ENCODE peak calls at places on chromosomes 4 and X, in six cellular contexts. One of them, this sample, is unnamed.

GRCh38 chr4:23747131-23747752 is 142.6 kb downstream of the PPARGC1A start:
- DNase-seq in suprapubic skin: no peak
- DNase-seq in GM12878: no peak
- DNase-seq in sigmoid colon: no peak
- DNase-seq in H1: no peak
- DNase-seq in transverse colon: peak
- DNase-seq in this sample: peak

GRCh38 chrX:618761-619450 is 11.7 kb upstream of the SHOX start:
- DNase-seq in suprapubic skin: no peak
- DNase-seq in GM12878: no peak
- DNase-seq in sigmoid colon: no peak
- DNase-seq in H1: no peak
- DNase-seq in transverse colon: no peak
- DNase-seq in this sample: no peak

GRCh38 chr4:24734511-24734910 is 60.9 kb upstream of the SOD3 start:
- DNase-seq in suprapubic skin: no peak
- DNase-seq in GM12878: no peak
- DNase-seq in sigmoid colon: no peak
- DNase-seq in H1: no peak
- DNase-seq in transverse colon: no peak
- DNase-seq in this sample: no peak

GRCh38 chrX:35098419-35098818 is 155.8 kb downstream of the FAM47B start:
- DNase-seq in suprapubic skin: no peak
- DNase-seq in GM12878: no peak
- DNase-seq in sigmoid colon: no peak
- DNase-seq in H1: no peak
- DNase-seq in transverse colon: no peak
- DNase-seq in this sample: no peak

GRCh38 chr4:89438102-89438831 is 130.7 kb upstream of the GPRIN3 start:
- DNase-seq in suprapubic skin: no peak
- DNase-seq in GM12878: peak
- DNase-seq in sigmoid colon: no peak
- DNase-seq in H1: peak
- DNase-seq in transverse colon: peak
- DNase-seq in this sample: peak

GRCh38 chr4:3640587-3640962 is 108.4 kb upstream of the LRPAP1 start:
- DNase-seq in suprapubic skin: no peak
- DNase-seq in GM12878: no peak
- DNase-seq in sigmoid colon: no peak
- DNase-seq in H1: no peak
- DNase-seq in transverse colon: no peak
- DNase-seq in this sample: no peak

GRCh38 chrX:22429704-22430103 is 157.0 kb downstream of the CBLL2 start:
- DNase-seq in suprapubic skin: no peak
- DNase-seq in GM12878: no peak
- DNase-seq in sigmoid colon: no peak
- DNase-seq in H1: no peak
- DNase-seq in transverse colon: no peak
- DNase-seq in this sample: no peak

GRCh38 chrX:108299101-108299591 is 139.1 kb downstream of the COL4A6 start:
- DNase-seq in suprapubic skin: no peak
- DNase-seq in GM12878: peak
- DNase-seq in sigmoid colon: no peak
- DNase-seq in H1: no peak
- DNase-seq in transverse colon: no peak
- DNase-seq in this sample: no peak

GRCh38 chrX:10483191-10483808 is 137.1 kb downstream of the MID1 start:
- DNase-seq in suprapubic skin: no peak
- DNase-seq in GM12878: no peak
- DNase-seq in sigmoid colon: no peak
- DNase-seq in H1: no peak
- DNase-seq in transverse colon: no peak
- DNase-seq in this sample: no peak

GRCh38 chr4:112840061-112840460 is 203.1 kb downstream of the LARP7 start:
- DNase-seq in suprapubic skin: no peak
- DNase-seq in GM12878: no peak
- DNase-seq in sigmoid colon: no peak
- DNase-seq in H1: no peak
- DNase-seq in transverse colon: no peak
- DNase-seq in this sample: no peak

GRCh38 chr4:123597586-123597985 is 201.0 kb downstream of the SPRY1 start:
- DNase-seq in suprapubic skin: no peak
- DNase-seq in GM12878: no peak
- DNase-seq in sigmoid colon: no peak
- DNase-seq in H1: no peak
- DNase-seq in transverse colon: no peak
- DNase-seq in this sample: no peak

GRCh38 chr4:114005569-114006442 is 26.4 kb upstream of the ARSJ start:
- DNase-seq in suprapubic skin: no peak
- DNase-seq in GM12878: no peak
- DNase-seq in sigmoid colon: no peak
- DNase-seq in H1: no peak
- DNase-seq in transverse colon: no peak
- DNase-seq in this sample: no peak

GRCh38 chr4:116150152-116150551 is 935.2 kb downstream of the TRAM1L1 start:
- DNase-seq in suprapubic skin: no peak
- DNase-seq in GM12878: no peak
- DNase-seq in sigmoid colon: no peak
- DNase-seq in H1: no peak
- DNase-seq in transverse colon: no peak
- DNase-seq in this sample: no peak

GRCh38 chr4:97530676-97531075 is 612.6 kb downstream of the STPG2 start:
- DNase-seq in suprapubic skin: no peak
- DNase-seq in GM12878: no peak
- DNase-seq in sigmoid colon: no peak
- DNase-seq in H1: no peak
- DNase-seq in transverse colon: no peak
- DNase-seq in this sample: no peak

GRCh38 chr4:178271386-178271785 is 829.1 kb upstream of the AGA start:
- DNase-seq in suprapubic skin: no peak
- DNase-seq in GM12878: no peak
- DNase-seq in sigmoid colon: no peak
- DNase-seq in H1: no peak
- DNase-seq in transverse colon: no peak
- DNase-seq in this sample: no peak

GRCh38 chrX:42021058-42021457 is 97.7 kb upstream of the CASK start:
- DNase-seq in suprapubic skin: no peak
- DNase-seq in GM12878: no peak
- DNase-seq in sigmoid colon: no peak
- DNase-seq in H1: no peak
- DNase-seq in transverse colon: no peak
- DNase-seq in this sample: no peak

GRCh38 chrX:15714529-15714928 is 23.5 kb upstream of the CA5B start:
- DNase-seq in suprapubic skin: no peak
- DNase-seq in GM12878: no peak
- DNase-seq in sigmoid colon: no peak
- DNase-seq in H1: no peak
- DNase-seq in transverse colon: no peak
- DNase-seq in this sample: no peak

GRCh38 chrX:6226053-6226645 is 2.5 kb downstream of the NLGN4X start:
- DNase-seq in suprapubic skin: no peak
- DNase-seq in GM12878: no peak
- DNase-seq in sigmoid colon: no peak
- DNase-seq in H1: no peak
- DNase-seq in transverse colon: no peak
- DNase-seq in this sample: no peak

GRCh38 chr4:15935504-15936392 is 2.8 kb downstream of the FGFBP1 start:
- DNase-seq in suprapubic skin: no peak
- DNase-seq in GM12878: no peak
- DNase-seq in sigmoid colon: no peak
- DNase-seq in H1: no peak
- DNase-seq in transverse colon: no peak
- DNase-seq in this sample: no peak

GRCh38 chrX:136768469-136769084 is 12.2 kb downstream of the ARHGEF6 start:
- DNase-seq in suprapubic skin: peak
- DNase-seq in GM12878: no peak
- DNase-seq in sigmoid colon: peak
- DNase-seq in H1: peak
- DNase-seq in transverse colon: peak
- DNase-seq in this sample: no peak

GRCh38 chrX:13607356-13607995 is 38.1 kb downstream of the EGFL6 start:
- DNase-seq in suprapubic skin: no peak
- DNase-seq in GM12878: no peak
- DNase-seq in sigmoid colon: no peak
- DNase-seq in H1: no peak
- DNase-seq in transverse colon: no peak
- DNase-seq in this sample: no peak

DNA sequence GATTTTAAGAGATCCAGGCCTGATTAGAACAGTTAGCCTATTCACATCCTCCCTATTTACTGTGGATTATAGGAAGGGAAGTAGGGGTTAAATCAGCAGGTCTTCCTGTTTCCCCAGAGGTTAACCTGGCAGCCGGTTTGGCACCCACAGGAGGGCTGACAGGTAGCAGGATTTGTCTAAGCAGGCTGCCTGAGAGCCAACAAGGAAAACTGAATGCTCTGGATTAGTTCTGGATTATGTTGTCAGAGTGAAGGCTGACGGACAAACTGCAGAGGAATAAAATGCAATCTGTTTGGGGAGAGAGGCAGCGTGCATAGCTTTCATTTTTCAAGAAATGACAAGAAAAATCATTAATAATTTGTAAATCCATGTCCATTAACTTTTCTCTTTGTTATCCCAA is 397.1 kb upstream of the FAM241A start:
- DNase-seq in suprapubic skin: no peak
- DNase-seq in GM12878: no peak
- DNase-seq in sigmoid colon: no peak
- DNase-seq in H1: no peak
- DNase-seq in transverse colon: no peak
- DNase-seq in this sample: no peak
- TF ChIP-seq EP300 in suprapubic skin: no peak
- TF ChIP-seq EP300 in GM12878: no peak
- TF ChIP-seq EP300 in sigmoid colon: no peak
- TF ChIP-seq EP300 in H1: no peak
- TF ChIP-seq EP300 in transverse colon: no peak
- TF ChIP-seq EP300 in this sample: no peak

GRCh38 chr4:148225639-148226038 is 216.6 kb downstream of the NR3C2 start:
- DNase-seq in suprapubic skin: no peak
- DNase-seq in GM12878: no peak
- DNase-seq in sigmoid colon: no peak
- DNase-seq in H1: no peak
- DNase-seq in transverse colon: no peak
- DNase-seq in this sample: no peak

GRCh38 chr4:148226341-148226740 is 215.9 kb downstream of the NR3C2 start:
- DNase-seq in suprapubic skin: no peak
- DNase-seq in GM12878: no peak
- DNase-seq in sigmoid colon: no peak
- DNase-seq in H1: no peak
- DNase-seq in transverse colon: no peak
- DNase-seq in this sample: no peak

GRCh38 chr4:148224476-148224875 is 217.7 kb downstream of the NR3C2 start:
- DNase-seq in suprapubic skin: no peak
- DNase-seq in GM12878: no peak
- DNase-seq in sigmoid colon: no peak
- DNase-seq in H1: no peak
- DNase-seq in transverse colon: no peak
- DNase-seq in this sample: no peak

GRCh38 chr4:148227147-148227546 is 215.1 kb downstream of the NR3C2 start:
- DNase-seq in suprapubic skin: no peak
- DNase-seq in GM12878: no peak
- DNase-seq in sigmoid colon: no peak
- DNase-seq in H1: no peak
- DNase-seq in transverse colon: no peak
- DNase-seq in this sample: no peak

GRCh38 chr4:148229798-148230197 is 212.4 kb downstream of the NR3C2 start:
- DNase-seq in suprapubic skin: no peak
- DNase-seq in GM12878: no peak
- DNase-seq in sigmoid colon: no peak
- DNase-seq in H1: no peak
- DNase-seq in transverse colon: no peak
- DNase-seq in this sample: no peak
- TF ChIP-seq POLR2AphosphoS5 in suprapubic skin: no peak
- TF ChIP-seq POLR2AphosphoS5 in GM12878: no peak
- TF ChIP-seq POLR2AphosphoS5 in sigmoid colon: no peak
- TF ChIP-seq POLR2AphosphoS5 in H1: no peak
- TF ChIP-seq POLR2AphosphoS5 in transverse colon: no peak
- TF ChIP-seq POLR2AphosphoS5 in this sample: no peak

DNA sequence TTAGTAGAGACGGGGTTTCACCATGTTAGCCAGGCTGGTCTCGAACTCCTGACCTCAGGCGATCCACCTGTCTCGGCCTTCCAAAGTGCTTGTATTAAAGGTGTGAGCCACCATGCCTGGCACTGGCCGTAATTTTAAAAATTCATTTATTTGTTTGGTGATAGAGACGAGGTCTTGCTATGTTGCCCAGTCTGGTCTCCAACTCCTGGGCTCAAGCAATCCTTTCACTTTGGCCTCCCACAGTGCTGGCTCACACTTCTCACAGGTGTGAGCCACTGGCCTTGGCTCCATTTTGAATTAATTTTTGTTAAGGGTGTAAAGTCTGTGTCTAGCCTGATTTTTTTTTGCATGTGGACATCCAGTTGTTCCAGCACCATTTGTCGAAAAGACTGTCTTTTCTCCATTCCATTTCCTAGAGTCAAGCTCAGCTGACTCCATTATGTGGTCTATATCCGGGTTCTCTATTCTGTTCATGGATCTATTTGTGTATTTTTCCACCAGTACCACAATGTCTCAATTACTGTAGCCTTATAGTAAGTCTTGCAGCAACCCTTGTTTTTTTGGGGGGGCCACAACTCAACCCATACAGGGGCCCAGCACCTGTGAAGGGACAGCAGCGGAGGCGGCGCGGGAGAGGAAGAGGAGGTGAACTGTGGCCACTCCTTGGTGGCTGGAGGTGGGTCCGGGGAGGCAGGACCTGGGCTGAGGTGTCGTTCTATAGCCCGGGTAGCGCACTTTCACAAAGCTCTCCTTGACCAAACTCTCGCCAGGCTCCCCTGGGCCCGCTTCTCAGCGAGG is 1.5 kb upstream of the NSD2 start:
- DNase-seq in suprapubic skin: peak
- DNase-seq in GM12878: no peak
- DNase-seq in sigmoid colon: no peak
- DNase-seq in H1: no peak
- DNase-seq in transverse colon: no peak
- DNase-seq in this sample: no peak
- H3K4me3 ChIP-seq in suprapubic skin: peak
- H3K4me3 ChIP-seq in GM12878: peak
- H3K4me3 ChIP-seq in sigmoid colon: peak
- H3K4me3 ChIP-seq in H1: peak
- H3K4me3 ChIP-seq in transverse colon: peak
- H3K4me3 ChIP-seq in this sample: peak

DNA sequence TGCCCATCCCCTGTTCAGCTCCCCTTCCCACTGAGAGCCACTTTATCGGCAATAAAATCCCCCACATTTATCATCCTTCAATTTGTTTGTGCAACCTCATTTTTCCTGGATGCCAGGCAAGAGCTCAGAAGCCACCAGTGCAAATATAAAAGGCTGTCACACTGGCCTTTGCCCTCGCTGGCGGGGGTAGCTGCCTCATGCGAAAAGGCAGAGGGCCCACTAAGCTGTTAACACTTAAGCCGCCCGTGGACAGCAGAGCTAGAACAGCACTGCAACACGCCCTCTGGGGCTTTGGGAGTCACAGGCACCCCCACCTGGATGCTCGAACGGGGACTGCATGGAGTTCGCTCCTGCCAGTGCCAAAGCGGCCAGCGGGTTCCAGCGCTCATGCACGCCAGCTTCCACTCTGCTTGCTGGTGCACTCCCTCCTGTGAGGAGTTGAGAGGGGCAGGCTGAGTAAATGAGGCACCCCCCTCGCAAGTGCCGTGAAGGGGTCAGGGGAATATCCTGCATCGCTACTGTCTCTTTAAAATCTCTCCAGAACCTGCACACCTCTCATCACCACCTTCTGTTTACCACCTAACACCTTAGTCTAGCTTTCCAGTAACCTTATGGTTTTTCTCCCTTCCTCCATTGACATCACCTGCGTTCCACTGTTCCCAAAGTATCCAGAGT is 99.5 kb downstream of the SORBS2 start:
- DNase-seq in suprapubic skin: no peak
- DNase-seq in GM12878: no peak
- DNase-seq in sigmoid colon: no peak
- DNase-seq in H1: no peak
- DNase-seq in transverse colon: no peak
- DNase-seq in this sample: no peak
- TF ChIP-seq EP300 in suprapubic skin: no peak
- TF ChIP-seq EP300 in GM12878: no peak
- TF ChIP-seq EP300 in sigmoid colon: no peak
- TF ChIP-seq EP300 in H1: no peak
- TF ChIP-seq EP300 in transverse colon: no peak
- TF ChIP-seq EP300 in this sample: no peak